ENCODE peak calls at places on chromosomes 6 and 20, in eight cellular contexts. S is WTC11, U is vagina, N is Kasumi-1, X is AG04450, J is MM.1S, W is Ammon's horn, H is T-cell. B is an unnamed sample.

GRCh38 chr6:157942351-157942750 is 39.3 kb upstream of the SYNJ2 start:
- DNase-seq in W (no peak), H (no peak), U (no peak), N (no peak), S (no peak), X (no peak), J (no peak), B (no peak)

GRCh38 chr6:89385156-89385667 is 26.9 kb downstream of the RRAGD start:
- DNase-seq in H (no peak), S (no peak), W (no peak), U (no peak), J (no peak), X (no peak), N (no peak), B (peak)

GRCh38 chr20:37302981-37303380 is 13.5 kb downstream of the MANBAL start:
- DNase-seq in J (no peak), U (no peak), S (no peak), H (no peak), N (no peak), W (no peak), X (no peak), B (no peak)

GRCh38 chr6:115219645-115220044 is 841.0 kb downstream of the FRK start:
- DNase-seq in J (no peak), N (no peak), H (no peak), U (no peak), W (no peak), S (no peak), X (no peak), B (no peak)

GRCh38 chr6:119643866-119644265 is 294.3 kb upstream of the MAN1A1 start:
- DNase-seq in S (no peak), H (no peak), X (no peak), N (no peak), W (no peak), J (no peak), U (no peak), B (no peak)

GRCh38 chr6:137240168-137240567 is 21.0 kb upstream of the IFNGR1 start:
- DNase-seq in H (no peak), N (peak), U (no peak), J (peak), S (no peak), W (peak), X (peak), B (no peak)

GRCh38 chr6:147578159-147578558 is 69.7 kb downstream of the SAMD5 start:
- DNase-seq in J (no peak), H (no peak), W (no peak), U (no peak), S (no peak), X (no peak), N (no peak), B (no peak)

GRCh38 chr20:59149678-59150504 is 13.7 kb upstream of the ZNF831 start:
- DNase-seq in U (peak), W (no peak), S (no peak), J (no peak), N (peak), H (peak), X (no peak), B (no peak)

GRCh38 chr6:28104392-28105250 is 19.8 kb upstream of the ZSCAN16 start:
- DNase-seq in S (peak), J (peak), H (peak), U (no peak), W (peak), N (peak), X (no peak), B (peak)

GRCh38 chr20:49447946-49448809 is 34.3 kb downstream of the KCNB1 start:
- DNase-seq in H (no peak), X (no peak), J (no peak), U (no peak), N (no peak), W (no peak), S (peak), B (no peak)

GRCh38 chr6:44050872-44051421 is 76.3 kb downstream of the MRPL14 start:
- DNase-seq in J (no peak), S (no peak), X (no peak), H (no peak), U (no peak), W (no peak), N (no peak), B (no peak)

GRCh38 chr6:78832091-78832808 is 35.1 kb upstream of the IRAK1BP1 start:
- DNase-seq in W (no peak), N (no peak), H (no peak), U (no peak), J (peak), X (no peak), S (no peak), B (no peak)

GRCh38 chr6:12066297-12066696 is 54.2 kb downstream of the HIVEP1 start:
- DNase-seq in W (no peak), N (no peak), H (no peak), J (no peak), X (no peak), S (no peak), U (no peak), B (no peak)

GRCh38 chr6:149334682-149335160 is 17.2 kb downstream of the TAB2 start:
- DNase-seq in U (no peak), J (no peak), W (no peak), N (no peak), S (no peak), X (peak), H (no peak), B (no peak)

GRCh38 chr20:3890410-3890751 is 1.2 kb downstream of the PANK2 start:
- DNase-seq in S (no peak), W (no peak), U (no peak), X (no peak), N (peak), H (no peak), J (no peak), B (peak)

GRCh38 chr20:3797592-3798404 is 1.7 kb downstream of the CDC25B start:
- DNase-seq in N (no peak), H (no peak), J (peak), X (no peak), W (no peak), S (no peak), U (peak), B (no peak)

GRCh38 chr6:53741001-53741400 is 53.8 kb upstream of the LRRC1 start:
- DNase-seq in X (no peak), S (no peak), W (no peak), H (no peak), N (no peak), J (no peak), U (no peak), B (no peak)

GRCh38 chr6:166494757-166495486 is 91.6 kb downstream of the RAMACL start:
- DNase-seq in S (no peak), U (no peak), H (no peak), W (peak), J (no peak), N (no peak), X (no peak), B (no peak)

GRCh38 chr6:32194825-32195651 is 2.6 kb upstream of the GPSM3 start:
- DNase-seq in H (no peak), N (peak), U (no peak), S (no peak), X (no peak), W (peak), J (peak), B (peak)

GRCh38 chr6:137231895-137232294 is 12.7 kb upstream of the IFNGR1 start:
- DNase-seq in J (no peak), N (no peak), X (no peak), S (no peak), H (no peak), U (no peak), W (no peak), B (no peak)

GRCh38 chr6:90468080-90468479 is 118.8 kb downstream of the MAP3K7 start:
- DNase-seq in W (no peak), N (no peak), X (no peak), J (no peak), U (no peak), H (no peak), S (no peak), B (no peak)

GRCh38 chr20:49583669-49584417 is 15.9 kb upstream of the PTGIS start:
- DNase-seq in H (no peak), X (peak), S (no peak), J (no peak), W (peak), N (no peak), U (no peak), B (no peak)

GRCh38 chr6:14996892-14997291 is 249.0 kb upstream of the JARID2 start:
- DNase-seq in H (no peak), U (no peak), N (no peak), J (no peak), X (no peak), S (no peak), W (no peak), B (no peak)

GRCh38 chr20:44745560-44746366 is at the start of gene KCNK15:
- DNase-seq in N (peak), S (peak), X (no peak), W (no peak), J (no peak), U (no peak), H (peak), B (no peak)

GRCh38 chr6:82951389-82951788 is 114.3 kb downstream of the UBE3D start:
- DNase-seq in U (no peak), W (no peak), H (no peak), N (no peak), J (no peak), S (no peak), X (no peak), B (no peak)

GRCh38 chr6:148273962-148274752 is 68.5 kb upstream of the SASH1 start:
- DNase-seq in W (peak), X (no peak), S (no peak), J (no peak), H (no peak), N (no peak), U (no peak), B (no peak)

GRCh38 chr6:83138758-83139157 is 54.3 kb downstream of the PGM3 start:
- DNase-seq in H (no peak), U (no peak), J (no peak), S (no peak), W (no peak), X (no peak), N (no peak), B (no peak)

GRCh38 chr20:17761612-17762011 is 61.8 kb downstream of the BANF2 start:
- DNase-seq in H (no peak), X (no peak), N (no peak), U (no peak), S (no peak), W (no peak), J (no peak), B (peak)

GRCh38 chr6:125251516-125252229 is 50.1 kb downstream of the HDDC2 start:
- DNase-seq in H (no peak), N (no peak), U (no peak), J (no peak), X (no peak), W (no peak), S (no peak), B (no peak)